ENCODE peak calls at places on chromosomes 3 and 15, in ten cellular contexts. Z is AG04450, K is fibroblast of lung, S is transverse colon, T is Peyer's patch, Q is fibroblast of pulmonary artery, R is heart left ventricle, M is stomach, P is HCT116, I is cardiac fibroblast. D is an unnamed sample.

GRCh38 chr15:101458158-101458895 is 31.2 kb downstream of the PCSK6 start:
- DNase-seq in Z (no peak), K (no peak), S (no peak), T (no peak), Q (no peak), R (no peak), M (no peak), P (no peak), I (no peak), D (no peak)

GRCh38 chr15:92467245-92467644 is 73.6 kb downstream of the ST8SIA2 start:
- DNase-seq in Z (no peak), K (no peak), S (no peak), T (no peak), Q (no peak), R (no peak), M (no peak), P (no peak), I (no peak), D (no peak)

GRCh38 chr3:194851941-194852340 is 166.3 kb downstream of the FAM43A start:
- DNase-seq in Z (no peak), K (no peak), S (no peak), T (no peak), Q (no peak), R (no peak), M (no peak), P (no peak), I (no peak), D (no peak)

GRCh38 chr3:188573286-188573928 is 419.4 kb downstream of the LPP start:
- DNase-seq in Z (no peak), K (no peak), S (no peak), T (peak; percentile 52), Q (no peak), R (no peak), M (no peak), P (no peak), I (no peak), D (no peak)

GRCh38 chr15:60585743-60586708 is 107.1 kb upstream of the ICE2 start:
- DNase-seq in Z (peak; percentile 36), K (peak; percentile 56), S (peak; percentile 64), T (peak; percentile 85), Q (peak; percentile 82), R (peak; percentile 34), M (peak; percentile 61), P (peak; percentile 57), I (peak; percentile 82), D (no peak)

GRCh38 chr3:183430325-183430957 is 2.0 kb upstream of the MCF2L2 start:
- DNase-seq in Z (no peak), K (no peak), S (no peak), T (no peak), Q (no peak), R (no peak), M (no peak), P (no peak), I (no peak), D (no peak)

GRCh38 chr3:46325645-46326300 is 28.1 kb upstream of the CCR2 start:
- DNase-seq in Z (no peak), K (no peak), S (no peak), T (no peak), Q (no peak), R (no peak), M (no peak), P (no peak), I (no peak), D (no peak)

GRCh38 chr15:34889486-34889885 is 80.1 kb downstream of the AQR start:
- DNase-seq in Z (no peak), K (peak; percentile 36), S (no peak), T (no peak), Q (peak; percentile 14), R (no peak), M (no peak), P (no peak), I (peak; percentile 11), D (no peak)

GRCh38 chr15:63354771-63355650 is 26.6 kb downstream of the CA12 start:
- DNase-seq in Z (no peak), K (no peak), S (peak; percentile 79), T (peak; percentile 67), Q (no peak), R (no peak), M (no peak), P (no peak), I (no peak), D (no peak)

GRCh38 chr15:63041982-63042878 is at the start of gene TPM1:
- DNase-seq in Z (peak; percentile 77), K (peak; percentile 95), S (peak; percentile 82), T (peak; percentile 74), Q (peak; percentile 93), R (peak; percentile 94), M (peak; percentile 64), P (no peak), I (peak; percentile 94), D (peak; percentile 87)

GRCh38 chr3:159818399-159818798 is 170.2 kb upstream of the IL12A start:
- DNase-seq in Z (no peak), K (no peak), S (no peak), T (peak; percentile 60), Q (no peak), R (peak; percentile 81), M (no peak), P (no peak), I (no peak), D (no peak)

GRCh38 chr3:188476930-188477329 is 323.0 kb downstream of the LPP start:
- DNase-seq in Z (no peak), K (no peak), S (no peak), T (no peak), Q (peak; percentile 16), R (peak; percentile 23), M (no peak), P (no peak), I (peak; percentile 34), D (no peak)

GRCh38 chr3:181723064-181723463 is 11.3 kb downstream of the SOX2 start:
- DNase-seq in Z (no peak), K (no peak), S (no peak), T (no peak), Q (no peak), R (no peak), M (no peak), P (no peak), I (no peak), D (no peak)
- H3K4me3 ChIP-seq in Z (no peak overlapping the region), K (no peak overlapping the region), S (no peak overlapping the region), T (no peak overlapping the region), Q (no peak overlapping the region), R (no peak overlapping the region), M (no peak overlapping the region), P (no peak overlapping the region), I (no peak overlapping the region), D (no peak overlapping the region)

GRCh38 chr3:3998140-3998977 is 199.1 kb downstream of the LRRN1 start:
- DNase-seq in Z (no peak), K (peak; percentile 45), S (no peak), T (peak; percentile 48), Q (peak; percentile 4), R (no peak), M (no peak), P (peak; percentile 2), I (peak; percentile 18), D (no peak)
- TF ChIP-seq CTCF in Z (no peak), K (no peak), S (peak; percentile 37), T (peak; percentile 62), Q (peak; percentile 11), R (peak; percentile 47), M (peak; percentile 45), P (peak; percentile 68), I (no peak), D (no peak)

GRCh38 chr3:100982710-100983109 is 10.5 kb downstream of the ABI3BP start:
- DNase-seq in Z (no peak), K (peak; percentile 58), S (peak; percentile 17), T (no peak), Q (peak; percentile 59), R (peak; percentile 75), M (no peak), P (no peak), I (peak; percentile 85), D (no peak)
- H3K4me3 ChIP-seq in Z (peak overlapping the region; percentile 23), K (no peak overlapping the region), S (no peak overlapping the region), T (no peak overlapping the region), Q (no peak overlapping the region), R (no peak overlapping the region), M (peak overlapping the region; percentile 3), P (no peak overlapping the region), I (no peak overlapping the region), D (no peak overlapping the region)

GRCh38 chr3:149541091-149541491 is 66.6 kb downstream of the TM4SF4 start:
- DNase-seq in Z (no peak), K (peak; percentile 72), S (no peak), T (no peak), Q (no peak), R (no peak), M (no peak), P (no peak), I (no peak), D (no peak)
- TF ChIP-seq CTCF in Z (peak; percentile 35), K (peak; percentile 10), S (no peak), T (no peak), Q (peak; percentile 13), R (no peak), M (no peak), P (no peak), I (peak; percentile 23), D (peak; percentile 28)

GRCh38 chr3:62373714-62374333 is 474 bp upstream of the FEZF2 start:
- DNase-seq in Z (no peak), K (no peak), S (no peak), T (no peak), Q (no peak), R (no peak), M (no peak), P (no peak), I (no peak), D (no peak)
- H3K4me3 ChIP-seq in Z (no peak overlapping the region), K (peak overlapping the region; percentile 32), S (no peak overlapping the region), T (no peak overlapping the region), Q (no peak overlapping the region), R (peak overlapping the region; percentile 30), M (peak overlapping the region; percentile 7), P (no peak overlapping the region), I (peak overlapping the region; percentile 28), D (peak overlapping the region; percentile 20)

GRCh38 chr15:78565951-78566774 is 843 bp downstream of the CHRNA5 start:
- DNase-seq in Z (no peak), K (peak; percentile 16), S (peak; percentile 13), T (no peak), Q (peak; percentile 15), R (no peak), M (no peak), P (no peak), I (peak; percentile 13), D (no peak)
- TF ChIP-seq CTCF in Z (peak; percentile 35), K (peak; percentile 12), S (peak; percentile 2), T (peak; percentile 9), Q (peak; percentile 19), R (no peak), M (no peak), P (peak; percentile 19), I (peak; percentile 8), D (peak; percentile 28)

GRCh38 chr15:52109559-52110451 is 2.8 kb downstream of the BCL2L10 start:
- DNase-seq in Z (no peak), K (no peak), S (no peak), T (no peak), Q (no peak), R (no peak), M (no peak), P (no peak), I (no peak), D (no peak)
- H3K4me3 ChIP-seq in Z (no peak overlapping the region), K (no peak overlapping the region), S (no peak overlapping the region), T (no peak overlapping the region), Q (no peak overlapping the region), R (no peak overlapping the region), M (no peak overlapping the region), P (no peak overlapping the region), I (no peak overlapping the region), D (no peak overlapping the region)

D was measured in AG04449.